ENCODE peak calls at places on chromosomes 3 and 15, in four cellular contexts. One of them, this sample, is unnamed.

GRCh38 chr3:124621498-124621897 is 108.8 kb upstream of the UMPS start:
- DNase-seq in iPS DF 6.9: no peak
- DNase-seq in prostate gland: no peak
- DNase-seq in A549: no peak
- DNase-seq in this sample: no peak

GRCh38 chr3:131348911-131349310 is 32.7 kb upstream of the NUDT16 start:
- DNase-seq in iPS DF 6.9: no peak
- DNase-seq in prostate gland: no peak
- DNase-seq in A549: no peak
- DNase-seq in this sample: no peak

GRCh38 chr3:195160257-195160898 is 110.6 kb downstream of the XXYLT1 start:
- DNase-seq in A549: no peak
- DNase-seq in prostate gland: no peak
- DNase-seq in iPS DF 6.9: no peak
- DNase-seq in this sample: no peak

GRCh38 chr3:20478407-20478806 is 292.4 kb upstream of the SGO1 start:
- DNase-seq in A549: no peak
- DNase-seq in iPS DF 6.9: no peak
- DNase-seq in prostate gland: no peak
- DNase-seq in this sample: no peak

GRCh38 chr3:81465510-81465909 is 295.9 kb downstream of the GBE1 start:
- DNase-seq in iPS DF 6.9: no peak
- DNase-seq in prostate gland: no peak
- DNase-seq in A549: no peak
- DNase-seq in this sample: no peak

GRCh38 chr3:178097576-178097975 is 438.7 kb upstream of the KCNMB2 start:
- DNase-seq in iPS DF 6.9: no peak
- DNase-seq in A549: no peak
- DNase-seq in prostate gland: no peak
- DNase-seq in this sample: no peak

GRCh38 chr3:123319760-123320159 is 118.0 kb downstream of the SEC22A start:
- DNase-seq in prostate gland: no peak
- DNase-seq in iPS DF 6.9: no peak
- DNase-seq in A549: no peak
- DNase-seq in this sample: no peak

GRCh38 chr3:132342183-132342582 is 25.0 kb downstream of the ACP3 start:
- DNase-seq in A549: no peak
- DNase-seq in prostate gland: no peak
- DNase-seq in iPS DF 6.9: no peak
- DNase-seq in this sample: no peak

GRCh38 chr3:149965278-149965677 is 5.4 kb downstream of the PFN2 start:
- DNase-seq in iPS DF 6.9: no peak
- DNase-seq in A549: no peak
- DNase-seq in prostate gland: no peak
- DNase-seq in this sample: no peak

GRCh38 chr3:94460914-94461313 is 398.1 kb downstream of the NSUN3 start:
- DNase-seq in A549: no peak
- DNase-seq in iPS DF 6.9: no peak
- DNase-seq in prostate gland: no peak
- DNase-seq in this sample: no peak

GRCh38 chr3:73546961-73547360 is 77.8 kb downstream of the PDZRN3 start:
- DNase-seq in A549: no peak
- DNase-seq in iPS DF 6.9: no peak
- DNase-seq in prostate gland: no peak
- DNase-seq in this sample: no peak

GRCh38 chr15:101652783-101653430 is 726 bp upstream of the TM2D3 start:
- DNase-seq in A549: no peak
- DNase-seq in iPS DF 6.9: no peak
- DNase-seq in prostate gland: peak; percentile 18
- DNase-seq in this sample: no peak

GRCh38 chr3:171187706-171188290 is 161.3 kb upstream of the SLC2A2 start:
- DNase-seq in iPS DF 6.9: no peak
- DNase-seq in A549: peak; percentile 9
- DNase-seq in prostate gland: peak; percentile 7
- DNase-seq in this sample: no peak

GRCh38 chr3:60752800-60753199 is 498.5 kb downstream of the FHIT start:
- DNase-seq in prostate gland: no peak
- DNase-seq in iPS DF 6.9: no peak
- DNase-seq in A549: no peak
- DNase-seq in this sample: no peak

GRCh38 chr3:65398953-65399352 is 639.8 kb downstream of the MAGI1 start:
- DNase-seq in A549: no peak
- DNase-seq in prostate gland: no peak
- DNase-seq in iPS DF 6.9: no peak
- DNase-seq in this sample: no peak

GRCh38 chr3:106261915-106262683 is 393.3 kb upstream of the CBLB start:
- DNase-seq in iPS DF 6.9: no peak
- DNase-seq in prostate gland: no peak
- DNase-seq in A549: no peak
- DNase-seq in this sample: no peak

GRCh38 chr3:125624341-125624740 is 29.0 kb upstream of the OSBPL11 start:
- DNase-seq in prostate gland: no peak
- DNase-seq in iPS DF 6.9: no peak
- DNase-seq in A549: no peak
- DNase-seq in this sample: no peak

GRCh38 chr3:138355071-138355470 is 6.7 kb downstream of the MRAS start:
- DNase-seq in iPS DF 6.9: no peak
- DNase-seq in prostate gland: no peak
- DNase-seq in A549: no peak
- DNase-seq in this sample: no peak

GRCh38 chr15:42971830-42972229 is 51.3 kb upstream of the TTBK2 start:
- DNase-seq in prostate gland: no peak
- DNase-seq in A549: no peak
- DNase-seq in iPS DF 6.9: no peak
- DNase-seq in this sample: no peak

GRCh38 chr3:66582721-66583141 is 81.9 kb upstream of the LRIG1 start:
- DNase-seq in prostate gland: no peak
- DNase-seq in iPS DF 6.9: no peak
- DNase-seq in A549: no peak
- DNase-seq in this sample: no peak

GRCh38 chr15:85764649-85765277 is 30.0 kb downstream of the KLHL25 start:
- DNase-seq in iPS DF 6.9: no peak
- DNase-seq in prostate gland: no peak
- DNase-seq in A549: no peak
- DNase-seq in this sample: no peak

GRCh38 chr3:82133070-82133606 is 371.7 kb upstream of the GBE1 start:
- DNase-seq in iPS DF 6.9: peak; percentile 37
- DNase-seq in prostate gland: peak; percentile 50
- DNase-seq in A549: peak; percentile 43
- DNase-seq in this sample: peak; percentile 62

GRCh38 chr3:188002626-188003138 is 151.3 kb upstream of the LPP start:
- DNase-seq in iPS DF 6.9: no peak
- DNase-seq in A549: no peak
- DNase-seq in prostate gland: no peak
- DNase-seq in this sample: no peak

GRCh38 chr3:112090899-112091586 is 4.9 kb downstream of the C3orf52 start:
- DNase-seq in prostate gland: no peak
- DNase-seq in A549: no peak
- DNase-seq in iPS DF 6.9: no peak
- DNase-seq in this sample: no peak

GRCh38 chr15:74956648-74957300 is at the start of gene RPP25:
- DNase-seq in iPS DF 6.9: no peak
- DNase-seq in A549: peak; percentile 86
- DNase-seq in prostate gland: peak; percentile 65
- DNase-seq in this sample: peak; percentile 85

GRCh38 chr3:49761661-49762060 is 24.7 kb downstream of the IP6K1 start:
- DNase-seq in A549: no peak
- DNase-seq in prostate gland: no peak
- DNase-seq in iPS DF 6.9: no peak
- DNase-seq in this sample: no peak

GRCh38 chr15:101108458-101108775 is 143.4 kb downstream of the CHSY1 start:
- DNase-seq in iPS DF 6.9: no peak
- DNase-seq in prostate gland: no peak
- DNase-seq in A549: no peak
- DNase-seq in this sample: no peak

GRCh38 chr3:18424213-18424861 is 802 bp downstream of the SATB1 start:
- DNase-seq in prostate gland: peak; percentile 8
- DNase-seq in A549: no peak
- DNase-seq in iPS DF 6.9: no peak
- DNase-seq in this sample: no peak

GRCh38 chr3:187567026-187567425 is 103.2 kb downstream of the SST start:
- DNase-seq in A549: no peak
- DNase-seq in prostate gland: no peak
- DNase-seq in iPS DF 6.9: no peak
- DNase-seq in this sample: no peak

GRCh38 chr15:82045179-82045891 is 483 bp downstream of the MEX3B start:
- DNase-seq in iPS DF 6.9: no peak
- DNase-seq in prostate gland: peak; percentile 12
- DNase-seq in A549: peak; percentile 45
- DNase-seq in this sample: peak; percentile 47
- H3K27ac ChIP-seq in iPS DF 6.9: no peak overlapping the region
- H3K27ac ChIP-seq in prostate gland: peak overlapping the region; percentile 87
- H3K27ac ChIP-seq in A549: peak overlapping the region; percentile 87
- H3K27ac ChIP-seq in this sample: peak overlapping the region; percentile 59

GRCh38 chr3:129686941-129687340 is 80.5 kb upstream of the PLXND1 start:
- DNase-seq in iPS DF 6.9: no peak
- DNase-seq in A549: no peak
- DNase-seq in prostate gland: no peak
- DNase-seq in this sample: no peak

GRCh38 chr3:129690406-129690805 is 83.9 kb upstream of the PLXND1 start:
- DNase-seq in A549: peak; percentile 30
- DNase-seq in iPS DF 6.9: peak; percentile 74
- DNase-seq in prostate gland: peak; percentile 18
- DNase-seq in this sample: no peak

GRCh38 chr3:129689036-129689435 is 82.6 kb upstream of the PLXND1 start:
- DNase-seq in A549: no peak
- DNase-seq in prostate gland: no peak
- DNase-seq in iPS DF 6.9: no peak
- DNase-seq in this sample: no peak

GRCh38 chr3:129687586-129688125 is 81.2 kb upstream of the PLXND1 start:
- DNase-seq in iPS DF 6.9: no peak
- DNase-seq in prostate gland: no peak
- DNase-seq in A549: no peak
- DNase-seq in this sample: no peak

DNA sequence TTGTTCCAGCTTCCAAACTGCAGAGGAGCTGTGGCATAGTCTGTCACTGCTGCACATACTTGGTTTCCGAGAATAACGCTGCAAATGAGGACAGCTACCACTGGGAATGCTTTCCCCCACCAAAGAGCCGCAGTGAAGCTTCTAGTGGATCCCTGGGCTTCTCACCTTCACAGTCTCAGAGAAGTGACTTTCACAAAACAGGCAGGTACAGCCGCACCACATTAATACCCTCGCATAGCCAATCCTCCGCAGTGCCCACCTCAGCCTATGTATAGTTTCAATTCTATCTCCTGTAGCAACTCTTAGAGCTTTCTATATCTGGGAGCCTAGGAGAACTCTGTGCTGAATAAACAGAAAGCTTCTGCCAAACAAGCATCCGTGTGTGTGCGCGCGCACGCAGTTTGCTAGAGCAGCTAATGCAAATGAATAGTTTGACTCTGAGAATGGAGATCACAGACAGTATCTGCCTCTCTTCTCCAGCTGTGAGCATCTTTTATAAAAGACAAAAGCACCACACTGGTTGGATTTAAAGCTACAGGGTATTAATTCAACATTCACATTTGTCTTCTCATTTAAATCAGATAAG is 81.9 kb upstream of the PLXND1 start:
- DNase-seq in prostate gland: peak; percentile 80
- DNase-seq in iPS DF 6.9: peak; percentile 60
- DNase-seq in A549: no peak
- DNase-seq in this sample: peak; percentile 90
- H3K4me3 ChIP-seq in prostate gland: no peak overlapping the region
- H3K4me3 ChIP-seq in iPS DF 6.9: no peak overlapping the region
- H3K4me3 ChIP-seq in A549: no peak overlapping the region
- H3K4me3 ChIP-seq in this sample: peak overlapping the region; percentile 40

GRCh38 chr3:30878862-30879261 is 15.6 kb downstream of the GADL1 start:
- DNase-seq in A549: no peak
- DNase-seq in prostate gland: no peak
- DNase-seq in iPS DF 6.9: no peak
- DNase-seq in this sample: no peak

GRCh38 chr3:30872879-30873278 is 21.6 kb downstream of the GADL1 start:
- DNase-seq in prostate gland: no peak
- DNase-seq in iPS DF 6.9: no peak
- DNase-seq in A549: no peak
- DNase-seq in this sample: no peak

GRCh38 chr3:30871720-30872119 is 22.7 kb downstream of the GADL1 start:
- DNase-seq in prostate gland: no peak
- DNase-seq in iPS DF 6.9: no peak
- DNase-seq in A549: no peak
- DNase-seq in this sample: no peak

GRCh38 chr3:30873667-30874066 is 20.8 kb downstream of the GADL1 start:
- DNase-seq in iPS DF 6.9: no peak
- DNase-seq in A549: no peak
- DNase-seq in prostate gland: no peak
- DNase-seq in this sample: no peak

GRCh38 chr3:30875505-30875904 is 19.0 kb downstream of the GADL1 start:
- DNase-seq in iPS DF 6.9: no peak
- DNase-seq in A549: no peak
- DNase-seq in prostate gland: no peak
- DNase-seq in this sample: no peak
- H3K27ac ChIP-seq in iPS DF 6.9: no peak overlapping the region
- H3K27ac ChIP-seq in A549: no peak overlapping the region
- H3K27ac ChIP-seq in prostate gland: no peak overlapping the region
- H3K27ac ChIP-seq in this sample: no peak overlapping the region

GRCh38 chr15:62853833-62854210 is 188.7 kb upstream of the TPM1 start:
- DNase-seq in prostate gland: peak; percentile 19
- DNase-seq in iPS DF 6.9: no peak
- DNase-seq in A549: no peak
- DNase-seq in this sample: no peak
- H3K4me3 ChIP-seq in prostate gland: no peak overlapping the region
- H3K4me3 ChIP-seq in iPS DF 6.9: no peak overlapping the region
- H3K4me3 ChIP-seq in A549: no peak overlapping the region
- H3K4me3 ChIP-seq in this sample: no peak overlapping the region

DNA sequence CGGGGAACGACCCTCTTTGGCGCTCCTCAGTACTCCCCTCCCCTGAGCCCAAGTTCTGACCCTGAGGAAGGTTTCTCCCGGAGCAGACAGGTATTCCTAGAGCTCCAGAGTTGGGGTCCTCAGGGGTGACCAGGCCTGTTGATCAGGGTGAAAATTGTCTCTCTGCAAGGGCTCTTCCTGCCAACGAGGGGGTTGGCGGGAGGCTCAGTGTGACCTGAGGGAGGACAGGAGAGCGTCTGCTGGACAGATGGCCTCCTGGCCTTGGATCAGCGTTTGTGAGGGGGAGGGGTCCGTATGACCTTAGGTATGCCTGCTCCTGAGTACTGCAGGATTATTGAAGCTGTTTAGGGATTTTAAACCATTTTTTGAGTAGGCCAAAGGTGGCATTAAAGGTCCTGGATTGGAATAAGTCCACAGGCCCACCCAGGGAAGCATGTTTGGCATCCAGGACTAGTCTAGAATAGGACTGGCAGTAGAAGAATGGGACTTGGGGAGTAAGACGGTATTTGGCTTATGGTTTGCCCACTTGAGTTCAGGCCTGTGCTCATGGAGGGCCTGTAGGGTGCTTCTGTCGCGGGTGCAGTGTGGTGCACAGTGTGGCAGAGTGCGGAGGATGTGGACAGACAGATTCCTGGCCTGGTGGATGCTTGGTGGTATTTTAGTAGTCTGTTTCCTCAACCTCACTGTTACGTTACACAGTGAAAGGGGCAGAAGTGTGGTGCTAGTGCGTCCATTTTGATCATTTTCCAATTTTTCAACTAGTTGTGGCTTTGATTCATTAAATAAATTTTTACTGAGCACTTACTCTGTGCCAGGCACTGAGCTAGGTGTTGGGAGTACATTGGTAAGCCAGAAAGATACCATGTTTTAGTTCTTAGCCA is 959 bp downstream of the ZNF592 start:
- DNase-seq in A549: no peak
- DNase-seq in prostate gland: peak; percentile 11
- DNase-seq in iPS DF 6.9: no peak
- DNase-seq in this sample: peak; percentile 65
- H3K27ac ChIP-seq in A549: peak overlapping the region; percentile 96
- H3K27ac ChIP-seq in prostate gland: peak overlapping the region; percentile 99
- H3K27ac ChIP-seq in iPS DF 6.9: no peak overlapping the region
- H3K27ac ChIP-seq in this sample: peak overlapping the region; percentile 96